ENCODE peak calls at places on chromosomes 13 and 19, in four cellular contexts. H is thoracic aorta, C is A549, J is HS-27A. Y is an unnamed sample.

GRCh38 chr13:98542568-98543379 is 34.1 kb downstream of the STK24 start:
- DNase-seq in H (no peak), C (no peak), J (no peak), Y (no peak)

GRCh38 chr19:6238643-6239281 is 41.0 kb downstream of the MLLT1 start:
- DNase-seq in H (no peak), C (no peak), J (no peak), Y (no peak)

GRCh38 chr19:8609210-8610040 is 1.1 kb downstream of the ADAMTS10 start:
- DNase-seq in J (no peak), C (peak), H (peak), Y (peak)

GRCh38 chr13:26946675-26947342 is 186.2 kb upstream of the GPR12 start:
- DNase-seq in J (no peak), H (no peak), C (peak), Y (peak)

GRCh38 chr13:101751488-101751887 is 299.0 kb downstream of the ITGBL1 start:
- DNase-seq in J (no peak), H (no peak), C (no peak), Y (peak)

GRCh38 chr19:45153339-45154063 is 7.3 kb downstream of the NKPD1 start:
- DNase-seq in H (no peak), J (no peak), C (no peak), Y (no peak)

GRCh38 chr19:1765182-1765903 is 12.0 kb downstream of the ONECUT3 start:
- DNase-seq in H (no peak), J (no peak), C (no peak), Y (no peak)

GRCh38 chr13:67197704-67198103 is 32.4 kb downstream of the PCDH9 start:
- DNase-seq in C (no peak), J (no peak), H (no peak), Y (no peak)

GRCh38 chr19:48271531-48272151 is 1.8 kb downstream of the ZNF114 start:
- DNase-seq in J (no peak), H (no peak), C (peak), Y (no peak)

GRCh38 chr13:76516013-76516412 is 370.2 kb downstream of the KCTD12 start:
- DNase-seq in J (peak), H (no peak), C (no peak), Y (peak)

GRCh38 chr13:70237131-70237530 is 128.9 kb upstream of the KLHL1 start:
- DNase-seq in J (no peak), C (no peak), H (no peak), Y (no peak)

GRCh38 chr19:19540707-19541515 is 2.8 kb downstream of the CILP2 start:
- DNase-seq in J (no peak), H (no peak), C (no peak), Y (no peak)

GRCh38 chr19:29212614-29213573 is at the start of gene UQCRFS1:
- DNase-seq in H (peak), C (peak), J (peak), Y (peak)

GRCh38 chr19:37014456-37014855 is 63.8 kb upstream of the ZNF420 start:
- DNase-seq in H (no peak), C (no peak), J (no peak), Y (no peak)

GRCh38 chr19:2048959-2049740 is 1.9 kb downstream of the MKNK2 start:
- DNase-seq in H (no peak), J (no peak), C (no peak), Y (no peak)

GRCh38 chr19:53868091-53868891 is 608 bp downstream of the MYADM start:
- DNase-seq in C (peak), H (no peak), J (peak), Y (peak)

GRCh38 chr19:57096640-57097361 is 23.0 kb upstream of the USP29 start:
- DNase-seq in J (no peak), C (no peak), H (no peak), Y (no peak)

Y was measured in HTR-8/SVneo.